ENCODE peak calls at places on chromosomes 1 and 21, in six cellular contexts. One of them, this sample, is unnamed.

GRCh38 chr1:57424231-57425027 is 569 bp upstream of the DAB1 start:
- DNase-seq in body of pancreas: peak; percentile 16
- DNase-seq in IMR-90: peak; percentile 41
- DNase-seq in ovary: no peak
- DNase-seq in WTC11: peak; percentile 79
- DNase-seq in left ventricle myocardium inferior: peak; percentile 29
- DNase-seq in this sample: peak; percentile 17

GRCh38 chr1:180787628-180788307 is 124.9 kb upstream of the KIAA1614 start:
- DNase-seq in WTC11: no peak
- DNase-seq in IMR-90: no peak
- DNase-seq in left ventricle myocardium inferior: no peak
- DNase-seq in body of pancreas: no peak
- DNase-seq in ovary: no peak
- DNase-seq in this sample: no peak

GRCh38 chr1:21869620-21870121 is 57.6 kb downstream of the LDLRAD2 start:
- DNase-seq in IMR-90: peak; percentile 83
- DNase-seq in WTC11: no peak
- DNase-seq in ovary: peak; percentile 74
- DNase-seq in body of pancreas: peak; percentile 64
- DNase-seq in left ventricle myocardium inferior: peak; percentile 79
- DNase-seq in this sample: no peak

GRCh38 chr1:92698932-92699331 is 86.0 kb downstream of the EVI5 start:
- DNase-seq in ovary: no peak
- DNase-seq in body of pancreas: no peak
- DNase-seq in WTC11: no peak
- DNase-seq in IMR-90: no peak
- DNase-seq in left ventricle myocardium inferior: peak; percentile 29
- DNase-seq in this sample: no peak

GRCh38 chr1:55443175-55443933 is 228.2 kb upstream of the USP24 start:
- DNase-seq in left ventricle myocardium inferior: peak; percentile 72
- DNase-seq in IMR-90: peak; percentile 100
- DNase-seq in WTC11: no peak
- DNase-seq in body of pancreas: peak; percentile 31
- DNase-seq in ovary: peak; percentile 85
- DNase-seq in this sample: no peak

GRCh38 chr1:179175011-179175934 is 54.2 kb downstream of the ABL2 start:
- DNase-seq in left ventricle myocardium inferior: no peak
- DNase-seq in IMR-90: peak; percentile 55
- DNase-seq in ovary: no peak
- DNase-seq in body of pancreas: no peak
- DNase-seq in WTC11: no peak
- DNase-seq in this sample: no peak

GRCh38 chr1:1470626-1471388 is 758 bp upstream of the ATAD3B start:
- DNase-seq in body of pancreas: peak; percentile 27
- DNase-seq in IMR-90: no peak
- DNase-seq in left ventricle myocardium inferior: no peak
- DNase-seq in WTC11: no peak
- DNase-seq in ovary: no peak
- DNase-seq in this sample: no peak

GRCh38 chr1:79663916-79664315 is 657.4 kb upstream of the ADGRL4 start:
- DNase-seq in IMR-90: no peak
- DNase-seq in body of pancreas: no peak
- DNase-seq in ovary: no peak
- DNase-seq in left ventricle myocardium inferior: no peak
- DNase-seq in WTC11: no peak
- DNase-seq in this sample: no peak

GRCh38 chr1:220887868-220888664 is 8.8 kb downstream of the HLX start:
- DNase-seq in ovary: no peak
- DNase-seq in IMR-90: no peak
- DNase-seq in body of pancreas: no peak
- DNase-seq in WTC11: no peak
- DNase-seq in left ventricle myocardium inferior: no peak
- DNase-seq in this sample: peak; percentile 12

GRCh38 chr1:100253552-100253951 is 3.9 kb upstream of the DBT start:
- DNase-seq in WTC11: no peak
- DNase-seq in left ventricle myocardium inferior: no peak
- DNase-seq in ovary: no peak
- DNase-seq in IMR-90: no peak
- DNase-seq in body of pancreas: no peak
- DNase-seq in this sample: no peak

GRCh38 chr21:30408782-30409494 is 13.1 kb downstream of the KRTAP13-1 start:
- DNase-seq in IMR-90: no peak
- DNase-seq in body of pancreas: peak; percentile 89
- DNase-seq in ovary: no peak
- DNase-seq in left ventricle myocardium inferior: no peak
- DNase-seq in WTC11: peak; percentile 84
- DNase-seq in this sample: no peak

GRCh38 chr1:64755356-64755755 is 10.5 kb downstream of the RAVER2 start:
- DNase-seq in WTC11: no peak
- DNase-seq in IMR-90: no peak
- DNase-seq in body of pancreas: no peak
- DNase-seq in left ventricle myocardium inferior: no peak
- DNase-seq in ovary: no peak
- DNase-seq in this sample: no peak

GRCh38 chr1:103496014-103496635 is 29.4 kb upstream of the RNPC3 start:
- DNase-seq in WTC11: no peak
- DNase-seq in ovary: no peak
- DNase-seq in body of pancreas: no peak
- DNase-seq in IMR-90: peak; percentile 62
- DNase-seq in left ventricle myocardium inferior: no peak
- DNase-seq in this sample: no peak

GRCh38 chr1:51842255-51842654 is 36.3 kb downstream of the NRDC start:
- DNase-seq in WTC11: no peak
- DNase-seq in left ventricle myocardium inferior: no peak
- DNase-seq in ovary: no peak
- DNase-seq in IMR-90: no peak
- DNase-seq in body of pancreas: no peak
- DNase-seq in this sample: no peak

GRCh38 chr1:78045850-78046778 is at the start of gene GIPC2:
- DNase-seq in body of pancreas: peak; percentile 62
- DNase-seq in ovary: peak; percentile 30
- DNase-seq in left ventricle myocardium inferior: peak; percentile 23
- DNase-seq in IMR-90: peak; percentile 18
- DNase-seq in WTC11: peak; percentile 60
- DNase-seq in this sample: peak; percentile 40

GRCh38 chr1:228001738-228002535 is 4.9 kb upstream of the WNT3A start:
- DNase-seq in ovary: no peak
- DNase-seq in IMR-90: no peak
- DNase-seq in body of pancreas: peak; percentile 1
- DNase-seq in WTC11: no peak
- DNase-seq in left ventricle myocardium inferior: no peak
- DNase-seq in this sample: no peak

GRCh38 chr1:234849824-234850223 is 239.8 kb upstream of the IRF2BP2 start:
- DNase-seq in ovary: no peak
- DNase-seq in body of pancreas: no peak
- DNase-seq in IMR-90: no peak
- DNase-seq in left ventricle myocardium inferior: no peak
- DNase-seq in WTC11: no peak
- DNase-seq in this sample: no peak

GRCh38 chr1:102861247-102861646 is 247.1 kb downstream of the COL11A1 start:
- DNase-seq in body of pancreas: no peak
- DNase-seq in ovary: no peak
- DNase-seq in left ventricle myocardium inferior: no peak
- DNase-seq in WTC11: no peak
- DNase-seq in IMR-90: peak; percentile 43
- DNase-seq in this sample: no peak

GRCh38 chr1:116919802-116920201 is 10.1 kb downstream of the PTGFRN start:
- DNase-seq in body of pancreas: peak; percentile 62
- DNase-seq in WTC11: no peak
- DNase-seq in IMR-90: no peak
- DNase-seq in left ventricle myocardium inferior: no peak
- DNase-seq in ovary: no peak
- DNase-seq in this sample: no peak

GRCh38 chr1:202162049-202162417 is 1.6 kb upstream of the PTPN7 start:
- DNase-seq in body of pancreas: no peak
- DNase-seq in left ventricle myocardium inferior: no peak
- DNase-seq in IMR-90: no peak
- DNase-seq in WTC11: no peak
- DNase-seq in ovary: no peak
- DNase-seq in this sample: peak; percentile 63

GRCh38 chr1:40315795-40316594 is 1.1 kb downstream of the COL9A2 start:
- DNase-seq in WTC11: peak; percentile 31
- DNase-seq in body of pancreas: peak; percentile 17
- DNase-seq in ovary: no peak
- DNase-seq in left ventricle myocardium inferior: no peak
- DNase-seq in IMR-90: no peak
- DNase-seq in this sample: no peak

GRCh38 chr1:223207293-223208066 is 64.4 kb upstream of the TLR5 start:
- DNase-seq in left ventricle myocardium inferior: no peak
- DNase-seq in ovary: no peak
- DNase-seq in WTC11: no peak
- DNase-seq in body of pancreas: no peak
- DNase-seq in IMR-90: peak; percentile 34
- DNase-seq in this sample: no peak

GRCh38 chr1:81313289-81313688 is 487.4 kb upstream of the ADGRL2 start:
- DNase-seq in left ventricle myocardium inferior: no peak
- DNase-seq in IMR-90: no peak
- DNase-seq in body of pancreas: no peak
- DNase-seq in WTC11: no peak
- DNase-seq in ovary: no peak
- DNase-seq in this sample: no peak

GRCh38 chr1:9145021-9145668 is 16.2 kb upstream of the GPR157 start:
- DNase-seq in WTC11: no peak
- DNase-seq in left ventricle myocardium inferior: no peak
- DNase-seq in IMR-90: peak; percentile 81
- DNase-seq in body of pancreas: no peak
- DNase-seq in ovary: peak; percentile 63
- DNase-seq in this sample: peak; percentile 65

GRCh38 chr1:21680918-21681317 is 11.8 kb upstream of the RAP1GAP start:
- DNase-seq in left ventricle myocardium inferior: no peak
- DNase-seq in ovary: no peak
- DNase-seq in body of pancreas: no peak
- DNase-seq in WTC11: no peak
- DNase-seq in IMR-90: peak; percentile 69
- DNase-seq in this sample: no peak

GRCh38 chr21:33478858-33479678 is 706 bp downstream of the TMEM50B start:
- DNase-seq in ovary: no peak
- DNase-seq in body of pancreas: no peak
- DNase-seq in IMR-90: peak; percentile 17
- DNase-seq in WTC11: peak; percentile 69
- DNase-seq in left ventricle myocardium inferior: no peak
- DNase-seq in this sample: peak; percentile 74

GRCh38 chr1:15428815-15429435 is 9.3 kb upstream of the CTRC start:
- DNase-seq in left ventricle myocardium inferior: no peak
- DNase-seq in IMR-90: no peak
- DNase-seq in ovary: no peak
- DNase-seq in WTC11: no peak
- DNase-seq in body of pancreas: no peak
- DNase-seq in this sample: no peak

GRCh38 chr1:154154534-154155181 is at the start of gene NUP210L:
- DNase-seq in WTC11: peak; percentile 76
- DNase-seq in IMR-90: peak; percentile 89
- DNase-seq in ovary: peak; percentile 74
- DNase-seq in body of pancreas: peak; percentile 80
- DNase-seq in left ventricle myocardium inferior: peak; percentile 92
- DNase-seq in this sample: no peak

GRCh38 chr1:25501235-25502058 is 42.0 kb upstream of the LDLRAP1 start:
- DNase-seq in WTC11: peak; percentile 90
- DNase-seq in body of pancreas: no peak
- DNase-seq in IMR-90: peak; percentile 89
- DNase-seq in left ventricle myocardium inferior: no peak
- DNase-seq in ovary: no peak
- DNase-seq in this sample: no peak

GRCh38 chr21:38733973-38734546 is 71.7 kb upstream of the ETS2 start:
- DNase-seq in WTC11: peak; percentile 94
- DNase-seq in ovary: peak; percentile 93
- DNase-seq in left ventricle myocardium inferior: peak; percentile 91
- DNase-seq in body of pancreas: peak; percentile 86
- DNase-seq in IMR-90: peak; percentile 80
- DNase-seq in this sample: peak; percentile 65
- TF ChIP-seq CTCF in WTC11: peak; percentile 89
- TF ChIP-seq CTCF in ovary: peak; percentile 94
- TF ChIP-seq CTCF in left ventricle myocardium inferior: peak; percentile 97
- TF ChIP-seq CTCF in body of pancreas: peak; percentile 86
- TF ChIP-seq CTCF in IMR-90: peak; percentile 97
- TF ChIP-seq CTCF in this sample: peak; percentile 95

GRCh38 chr1:152623203-152623844 is 421 bp upstream of the LCE3A start:
- DNase-seq in left ventricle myocardium inferior: no peak
- DNase-seq in ovary: no peak
- DNase-seq in IMR-90: no peak
- DNase-seq in WTC11: no peak
- DNase-seq in body of pancreas: no peak
- DNase-seq in this sample: peak; percentile 40
- TF ChIP-seq CTCF in left ventricle myocardium inferior: no peak
- TF ChIP-seq CTCF in ovary: no peak
- TF ChIP-seq CTCF in IMR-90: peak; percentile 3
- TF ChIP-seq CTCF in WTC11: no peak
- TF ChIP-seq CTCF in body of pancreas: no peak
- TF ChIP-seq CTCF in this sample: peak; percentile 48

GRCh38 chr1:215146252-215146975 is 63.9 kb downstream of the KCNK2 start:
- DNase-seq in WTC11: peak; percentile 11
- DNase-seq in IMR-90: peak; percentile 64
- DNase-seq in ovary: no peak
- DNase-seq in body of pancreas: no peak
- DNase-seq in left ventricle myocardium inferior: no peak
- DNase-seq in this sample: peak; percentile 4

GRCh38 chr1:215147024-215147423 is 64.5 kb downstream of the KCNK2 start:
- DNase-seq in IMR-90: no peak
- DNase-seq in ovary: no peak
- DNase-seq in WTC11: no peak
- DNase-seq in left ventricle myocardium inferior: no peak
- DNase-seq in body of pancreas: no peak
- DNase-seq in this sample: no peak

GRCh38 chr1:215156232-215156631 is 73.7 kb downstream of the KCNK2 start:
- DNase-seq in ovary: no peak
- DNase-seq in IMR-90: peak; percentile 50
- DNase-seq in WTC11: no peak
- DNase-seq in body of pancreas: no peak
- DNase-seq in left ventricle myocardium inferior: no peak
- DNase-seq in this sample: no peak

GRCh38 chr1:215151841-215152240 is 69.3 kb downstream of the KCNK2 start:
- DNase-seq in IMR-90: no peak
- DNase-seq in ovary: no peak
- DNase-seq in WTC11: no peak
- DNase-seq in left ventricle myocardium inferior: no peak
- DNase-seq in body of pancreas: no peak
- DNase-seq in this sample: no peak
- TF ChIP-seq CTCF in IMR-90: no peak
- TF ChIP-seq CTCF in ovary: no peak
- TF ChIP-seq CTCF in WTC11: no peak
- TF ChIP-seq CTCF in left ventricle myocardium inferior: no peak
- TF ChIP-seq CTCF in body of pancreas: no peak
- TF ChIP-seq CTCF in this sample: no peak

DNA sequence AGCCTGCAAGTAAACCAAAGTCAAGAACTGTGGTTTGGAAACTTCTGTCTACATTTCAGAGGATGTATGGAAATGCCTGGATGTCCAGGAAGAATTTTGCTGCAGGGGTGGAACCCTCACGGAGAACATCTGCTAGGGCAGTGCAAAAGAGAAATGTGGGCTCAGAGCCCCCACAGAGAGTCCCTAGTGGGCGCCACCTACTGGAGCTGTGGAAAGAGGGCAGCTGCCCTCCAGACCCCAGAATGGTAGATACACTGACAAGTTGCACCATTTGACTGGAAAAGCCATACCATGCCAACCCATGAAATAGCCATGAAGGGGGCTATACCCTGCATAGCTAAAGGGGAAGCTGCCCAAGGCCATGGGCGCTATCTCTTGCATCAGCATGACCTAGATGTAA is 1672.4 kb downstream of the KCNT2 start:
- DNase-seq in IMR-90: no peak
- DNase-seq in body of pancreas: no peak
- DNase-seq in WTC11: peak; percentile 22
- DNase-seq in left ventricle myocardium inferior: no peak
- DNase-seq in ovary: no peak
- DNase-seq in this sample: no peak
- TF ChIP-seq CTCF in IMR-90: no peak
- TF ChIP-seq CTCF in body of pancreas: no peak
- TF ChIP-seq CTCF in WTC11: no peak
- TF ChIP-seq CTCF in left ventricle myocardium inferior: no peak
- TF ChIP-seq CTCF in ovary: no peak
- TF ChIP-seq CTCF in this sample: peak; percentile 35